ENCODE peak calls at places on chromosome 21, in seven cellular contexts. One of them, this sample, is unnamed.

GRCh38 chr21:38148046-38148445 is 108.7 kb upstream of the KCNJ15 start:
- DNase-seq in ascending aorta: no peak
- DNase-seq in pancreas: no peak
- DNase-seq in tibial artery: no peak
- DNase-seq in sigmoid colon: no peak
- DNase-seq in H9: no peak
- DNase-seq in mucosa of descending colon: no peak
- DNase-seq in this sample: no peak

GRCh38 chr21:20207335-20207734 is 790.9 kb upstream of the NCAM2 start:
- DNase-seq in ascending aorta: no peak
- DNase-seq in pancreas: no peak
- DNase-seq in tibial artery: no peak
- DNase-seq in sigmoid colon: no peak
- DNase-seq in H9: no peak
- DNase-seq in mucosa of descending colon: no peak
- DNase-seq in this sample: no peak

GRCh38 chr21:27734146-27734545 is 767.3 kb upstream of the ADAMTS5 start:
- DNase-seq in ascending aorta: no peak
- DNase-seq in pancreas: no peak
- DNase-seq in tibial artery: no peak
- DNase-seq in sigmoid colon: no peak
- DNase-seq in H9: no peak
- DNase-seq in mucosa of descending colon: no peak
- DNase-seq in this sample: no peak

GRCh38 chr21:33022489-33022827 is 3.3 kb upstream of the OLIG2 start:
- DNase-seq in ascending aorta: no peak
- DNase-seq in pancreas: no peak
- DNase-seq in tibial artery: no peak
- DNase-seq in sigmoid colon: no peak
- DNase-seq in H9: no peak
- DNase-seq in mucosa of descending colon: no peak
- DNase-seq in this sample: no peak

GRCh38 chr21:37792046-37792445 is 124.2 kb downstream of the KCNJ6 start:
- DNase-seq in ascending aorta: no peak
- DNase-seq in pancreas: no peak
- DNase-seq in tibial artery: no peak
- DNase-seq in sigmoid colon: no peak
- DNase-seq in H9: no peak
- DNase-seq in mucosa of descending colon: no peak
- DNase-seq in this sample: no peak

GRCh38 chr21:40623550-40623949 is 223.4 kb downstream of the DSCAM start:
- DNase-seq in ascending aorta: no peak
- DNase-seq in pancreas: no peak
- DNase-seq in tibial artery: no peak
- DNase-seq in sigmoid colon: no peak
- DNase-seq in H9: no peak
- DNase-seq in mucosa of descending colon: no peak
- DNase-seq in this sample: no peak

GRCh38 chr21:27772816-27773215 is 805.9 kb upstream of the ADAMTS5 start:
- DNase-seq in ascending aorta: no peak
- DNase-seq in pancreas: no peak
- DNase-seq in tibial artery: no peak
- DNase-seq in sigmoid colon: no peak
- DNase-seq in H9: no peak
- DNase-seq in mucosa of descending colon: no peak
- DNase-seq in this sample: no peak

GRCh38 chr21:14259669-14260458 is 43.9 kb downstream of the RBM11 start:
- DNase-seq in ascending aorta: no peak
- DNase-seq in pancreas: no peak
- DNase-seq in tibial artery: no peak
- DNase-seq in sigmoid colon: no peak
- DNase-seq in H9: no peak
- DNase-seq in mucosa of descending colon: peak; percentile 42
- DNase-seq in this sample: no peak

GRCh38 chr21:28239345-28239744 is 753.3 kb downstream of the LTN1 start:
- DNase-seq in ascending aorta: no peak
- DNase-seq in pancreas: no peak
- DNase-seq in tibial artery: peak; percentile 74
- DNase-seq in sigmoid colon: no peak
- DNase-seq in H9: no peak
- DNase-seq in mucosa of descending colon: no peak
- DNase-seq in this sample: no peak

GRCh38 chr21:32812035-32812434 is 40.5 kb upstream of the PAXBP1 start:
- DNase-seq in ascending aorta: no peak
- DNase-seq in pancreas: no peak
- DNase-seq in tibial artery: no peak
- DNase-seq in sigmoid colon: no peak
- DNase-seq in H9: no peak
- DNase-seq in mucosa of descending colon: no peak
- DNase-seq in this sample: no peak

GRCh38 chr21:21247441-21247840 is 249.2 kb downstream of the NCAM2 start:
- DNase-seq in ascending aorta: no peak
- DNase-seq in pancreas: no peak
- DNase-seq in tibial artery: no peak
- DNase-seq in sigmoid colon: no peak
- DNase-seq in H9: no peak
- DNase-seq in mucosa of descending colon: no peak
- DNase-seq in this sample: no peak

GRCh38 chr21:27586986-27587385 is 620.1 kb upstream of the ADAMTS5 start:
- DNase-seq in ascending aorta: no peak
- DNase-seq in pancreas: no peak
- DNase-seq in tibial artery: no peak
- DNase-seq in sigmoid colon: no peak
- DNase-seq in H9: no peak
- DNase-seq in mucosa of descending colon: no peak
- DNase-seq in this sample: no peak

GRCh38 chr21:39640754-39641153 is 28.0 kb downstream of the B3GALT5 start:
- DNase-seq in ascending aorta: no peak
- DNase-seq in pancreas: no peak
- DNase-seq in tibial artery: no peak
- DNase-seq in sigmoid colon: no peak
- DNase-seq in H9: peak; percentile 20
- DNase-seq in mucosa of descending colon: no peak
- DNase-seq in this sample: no peak

GRCh38 chr21:24910591-24910990 is 696.7 kb downstream of the MRPL39 start:
- DNase-seq in ascending aorta: no peak
- DNase-seq in pancreas: no peak
- DNase-seq in tibial artery: no peak
- DNase-seq in sigmoid colon: no peak
- DNase-seq in H9: no peak
- DNase-seq in mucosa of descending colon: no peak
- DNase-seq in this sample: no peak

GRCh38 chr21:32710987-32711386 is 16.8 kb downstream of the SYNJ1 start:
- DNase-seq in ascending aorta: no peak
- DNase-seq in pancreas: no peak
- DNase-seq in tibial artery: no peak
- DNase-seq in sigmoid colon: no peak
- DNase-seq in H9: no peak
- DNase-seq in mucosa of descending colon: no peak
- DNase-seq in this sample: no peak

GRCh38 chr21:14943636-14944035 is 121.2 kb downstream of the NRIP1 start:
- DNase-seq in ascending aorta: no peak
- DNase-seq in pancreas: no peak
- DNase-seq in tibial artery: no peak
- DNase-seq in sigmoid colon: no peak
- DNase-seq in H9: no peak
- DNase-seq in mucosa of descending colon: no peak
- DNase-seq in this sample: no peak

GRCh38 chr21:8991088-8991907 is 1530.1 kb upstream of the TPTE start:
- DNase-seq in ascending aorta: peak; percentile 61
- DNase-seq in pancreas: no peak
- DNase-seq in tibial artery: no peak
- DNase-seq in sigmoid colon: peak; percentile 60
- DNase-seq in H9: peak; percentile 38
- DNase-seq in mucosa of descending colon: no peak
- DNase-seq in this sample: no peak

GRCh38 chr21:29248124-29248523 is 50.6 kb upstream of the BACH1 start:
- DNase-seq in ascending aorta: no peak
- DNase-seq in pancreas: no peak
- DNase-seq in tibial artery: no peak
- DNase-seq in sigmoid colon: no peak
- DNase-seq in H9: no peak
- DNase-seq in mucosa of descending colon: no peak
- DNase-seq in this sample: no peak

GRCh38 chr21:32131164-32131563 is 147.7 kb downstream of the MIS18A start:
- DNase-seq in ascending aorta: no peak
- DNase-seq in pancreas: no peak
- DNase-seq in tibial artery: no peak
- DNase-seq in sigmoid colon: no peak
- DNase-seq in H9: no peak
- DNase-seq in mucosa of descending colon: no peak
- DNase-seq in this sample: no peak

GRCh38 chr21:15054089-15054488 is 10.7 kb downstream of the NRIP1 start:
- DNase-seq in ascending aorta: no peak
- DNase-seq in pancreas: no peak
- DNase-seq in tibial artery: no peak
- DNase-seq in sigmoid colon: no peak
- DNase-seq in H9: no peak
- DNase-seq in mucosa of descending colon: peak; percentile 33
- DNase-seq in this sample: no peak

GRCh38 chr21:32337206-32337605 is 38.6 kb downstream of the MRAP start:
- DNase-seq in ascending aorta: no peak
- DNase-seq in pancreas: no peak
- DNase-seq in tibial artery: no peak
- DNase-seq in sigmoid colon: no peak
- DNase-seq in H9: no peak
- DNase-seq in mucosa of descending colon: no peak
- DNase-seq in this sample: no peak

GRCh38 chr21:31873696-31874599 is 1.1 kb downstream of the HUNK start:
- DNase-seq in ascending aorta: no peak
- DNase-seq in pancreas: peak; percentile 71
- DNase-seq in tibial artery: no peak
- DNase-seq in sigmoid colon: peak; percentile 72
- DNase-seq in H9: peak; percentile 60
- DNase-seq in mucosa of descending colon: peak; percentile 80
- DNase-seq in this sample: peak; percentile 34

GRCh38 chr21:22871692-22872091 is 1873.5 kb downstream of the NCAM2 start:
- DNase-seq in ascending aorta: no peak
- DNase-seq in pancreas: no peak
- DNase-seq in tibial artery: no peak
- DNase-seq in sigmoid colon: no peak
- DNase-seq in H9: no peak
- DNase-seq in mucosa of descending colon: no peak
- DNase-seq in this sample: no peak

GRCh38 chr21:44911384-44912157 is 9.1 kb downstream of the ITGB2 start:
- DNase-seq in ascending aorta: peak; percentile 82
- DNase-seq in pancreas: peak; percentile 83
- DNase-seq in tibial artery: peak; percentile 94
- DNase-seq in sigmoid colon: peak; percentile 88
- DNase-seq in H9: no peak
- DNase-seq in mucosa of descending colon: peak; percentile 94
- DNase-seq in this sample: peak; percentile 91

GRCh38 chr21:44916965-44917364 is 3.7 kb downstream of the ITGB2 start:
- DNase-seq in ascending aorta: no peak
- DNase-seq in pancreas: no peak
- DNase-seq in tibial artery: no peak
- DNase-seq in sigmoid colon: no peak
- DNase-seq in H9: no peak
- DNase-seq in mucosa of descending colon: no peak
- DNase-seq in this sample: no peak

GRCh38 chr21:44913425-44914175 is 7.1 kb downstream of the ITGB2 start:
- DNase-seq in ascending aorta: no peak
- DNase-seq in pancreas: no peak
- DNase-seq in tibial artery: no peak
- DNase-seq in sigmoid colon: no peak
- DNase-seq in H9: no peak
- DNase-seq in mucosa of descending colon: no peak
- DNase-seq in this sample: peak; percentile 61

GRCh38 chr21:44912158-44912473 is 8.6 kb downstream of the ITGB2 start:
- DNase-seq in ascending aorta: no peak
- DNase-seq in pancreas: no peak
- DNase-seq in tibial artery: no peak
- DNase-seq in sigmoid colon: no peak
- DNase-seq in H9: no peak
- DNase-seq in mucosa of descending colon: no peak
- DNase-seq in this sample: peak; percentile 74

GRCh38 chr21:44914176-44914874 is 6.4 kb downstream of the ITGB2 start:
- DNase-seq in ascending aorta: no peak
- DNase-seq in pancreas: no peak
- DNase-seq in tibial artery: no peak
- DNase-seq in sigmoid colon: no peak
- DNase-seq in H9: no peak
- DNase-seq in mucosa of descending colon: no peak
- DNase-seq in this sample: no peak
- H3K4me1 ChIP-seq in ascending aorta: peaks cover 9% of the 10 kb centered on the region
- H3K4me1 ChIP-seq in pancreas: peaks cover 16% of the 10 kb centered on the region
- H3K4me1 ChIP-seq in tibial artery: no peaks in the 10 kb centered on the region
- H3K4me1 ChIP-seq in sigmoid colon: peaks cover 28% of the 10 kb centered on the region
- H3K4me1 ChIP-seq in H9: no peaks in the 10 kb centered on the region
- H3K4me1 ChIP-seq in mucosa of descending colon: peaks cover 10% of the 10 kb centered on the region
- H3K4me1 ChIP-seq in this sample: peaks cover 60% of the 10 kb centered on the region

GRCh38 chr21:45834821-45835293 is 146.7 kb upstream of the COL6A1 start:
- DNase-seq in ascending aorta: no peak
- DNase-seq in pancreas: no peak
- DNase-seq in tibial artery: no peak
- DNase-seq in sigmoid colon: no peak
- DNase-seq in H9: peak; percentile 20
- DNase-seq in mucosa of descending colon: no peak
- DNase-seq in this sample: no peak
- H3K4me1 ChIP-seq in ascending aorta: no peaks in the 10 kb centered on the region
- H3K4me1 ChIP-seq in pancreas: no peaks in the 10 kb centered on the region
- H3K4me1 ChIP-seq in tibial artery: no peaks in the 10 kb centered on the region
- H3K4me1 ChIP-seq in sigmoid colon: peaks cover 6% of the 10 kb centered on the region
- H3K4me1 ChIP-seq in H9: peaks cover 3% of the 10 kb centered on the region
- H3K4me1 ChIP-seq in mucosa of descending colon: peaks cover 2% of the 10 kb centered on the region
- H3K4me1 ChIP-seq in this sample: no peaks in the 10 kb centered on the region

DNA sequence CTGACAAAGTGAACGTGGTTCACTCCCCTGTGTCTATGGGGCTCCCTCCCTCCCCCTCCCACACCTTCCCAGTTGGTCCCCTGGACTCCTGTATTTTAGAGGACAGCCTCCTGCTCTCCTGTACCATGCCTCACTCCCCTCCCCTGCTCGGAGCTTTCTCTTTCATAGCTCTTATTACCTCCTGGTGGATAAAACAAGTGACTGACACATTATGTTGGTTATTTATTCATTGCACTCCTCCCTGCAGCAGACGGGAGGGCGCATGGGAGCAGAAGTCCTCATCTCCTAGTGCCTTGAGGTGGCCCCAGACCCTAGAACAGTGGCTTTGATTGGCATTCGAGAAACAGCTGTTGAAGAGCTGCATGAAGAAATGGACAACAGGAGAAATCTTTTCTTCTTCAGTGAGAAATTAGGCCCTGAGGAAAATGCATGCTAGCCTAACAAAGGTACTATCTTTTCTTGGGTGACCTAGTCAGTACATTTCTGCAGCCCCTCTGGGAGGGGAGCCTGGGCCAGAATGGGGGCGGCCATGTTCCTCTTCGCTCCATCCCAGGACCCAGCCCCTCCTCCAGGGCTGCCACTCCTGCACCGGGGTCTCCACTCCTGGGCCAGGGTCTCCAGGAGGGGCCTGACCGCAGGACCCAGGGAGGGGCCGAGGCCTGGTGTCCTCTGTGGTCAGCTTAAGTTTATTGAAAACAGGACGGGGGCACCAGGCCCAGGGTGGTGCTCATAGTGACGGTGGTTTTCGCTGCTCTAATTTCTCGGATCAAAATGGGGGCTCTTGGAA is 1.2 kb upstream of the TFF1 start:
- DNase-seq in ascending aorta: no peak
- DNase-seq in pancreas: no peak
- DNase-seq in tibial artery: no peak
- DNase-seq in sigmoid colon: no peak
- DNase-seq in H9: no peak
- DNase-seq in mucosa of descending colon: no peak
- DNase-seq in this sample: no peak
- H3K4me1 ChIP-seq in ascending aorta: no peaks in the 10 kb centered on the region
- H3K4me1 ChIP-seq in pancreas: no peaks in the 10 kb centered on the region
- H3K4me1 ChIP-seq in tibial artery: no peaks in the 10 kb centered on the region
- H3K4me1 ChIP-seq in sigmoid colon: no peaks in the 10 kb centered on the region
- H3K4me1 ChIP-seq in H9: no peaks in the 10 kb centered on the region
- H3K4me1 ChIP-seq in mucosa of descending colon: peaks cover 18% of the 10 kb centered on the region
- H3K4me1 ChIP-seq in this sample: no peaks in the 10 kb centered on the region

GRCh38 chr21:44732263-44732662 is 20.9 kb upstream of the TSPEAR start:
- DNase-seq in ascending aorta: peak; percentile 31
- DNase-seq in pancreas: no peak
- DNase-seq in tibial artery: no peak
- DNase-seq in sigmoid colon: no peak
- DNase-seq in H9: peak; percentile 21
- DNase-seq in mucosa of descending colon: no peak
- DNase-seq in this sample: peak; percentile 20
- H3K4me1 ChIP-seq in ascending aorta: no peaks in the 10 kb centered on the region
- H3K4me1 ChIP-seq in pancreas: no peaks in the 10 kb centered on the region
- H3K4me1 ChIP-seq in tibial artery: no peaks in the 10 kb centered on the region
- H3K4me1 ChIP-seq in sigmoid colon: no peaks in the 10 kb centered on the region
- H3K4me1 ChIP-seq in H9: no peaks in the 10 kb centered on the region
- H3K4me1 ChIP-seq in mucosa of descending colon: no peaks in the 10 kb centered on the region
- H3K4me1 ChIP-seq in this sample: no peaks in the 10 kb centered on the region

This sample was measured in right lobe of liver.